ENCODE peak calls at places on chromosomes 16 and 17, in five cellular contexts. One of them, this sample, is unnamed.

GRCh38 chr17:1957037-1957436 is 68.1 kb downstream of the RTN4RL1 start:
- DNase-seq in tibial artery: no peak
- DNase-seq in T-helper 2 cell: no peak
- DNase-seq in ELF-1: no peak
- DNase-seq in GM12865: no peak
- DNase-seq in this sample: no peak

GRCh38 chr17:30961213-30962188 is 9.3 kb upstream of the RNF135 start:
- DNase-seq in tibial artery: no peak
- DNase-seq in T-helper 2 cell: no peak
- DNase-seq in ELF-1: no peak
- DNase-seq in GM12865: peak
- DNase-seq in this sample: no peak

GRCh38 chr17:46192211-46192483 is 1.1 kb downstream of the KANSL1 start:
- DNase-seq in tibial artery: no peak
- DNase-seq in T-helper 2 cell: no peak
- DNase-seq in ELF-1: no peak
- DNase-seq in GM12865: no peak
- DNase-seq in this sample: no peak

GRCh38 chr17:49575524-49576120 is at the start of gene NXPH3:
- DNase-seq in tibial artery: peak
- DNase-seq in T-helper 2 cell: peak
- DNase-seq in ELF-1: peak
- DNase-seq in GM12865: peak
- DNase-seq in this sample: peak

GRCh38 chr16:626787-627457 is 3.9 kb upstream of the WFIKKN1 start:
- DNase-seq in tibial artery: no peak
- DNase-seq in T-helper 2 cell: no peak
- DNase-seq in ELF-1: no peak
- DNase-seq in GM12865: no peak
- DNase-seq in this sample: no peak

GRCh38 chr17:18143044-18143936 is 34.7 kb downstream of the MYO15A start:
- DNase-seq in tibial artery: no peak
- DNase-seq in T-helper 2 cell: no peak
- DNase-seq in ELF-1: peak
- DNase-seq in GM12865: peak
- DNase-seq in this sample: no peak

GRCh38 chr17:557371-557770 is 157.3 kb downstream of the VPS53 start:
- DNase-seq in tibial artery: no peak
- DNase-seq in T-helper 2 cell: no peak
- DNase-seq in ELF-1: no peak
- DNase-seq in GM12865: no peak
- DNase-seq in this sample: no peak

GRCh38 chr16:15607700-15608396 is 35.1 kb downstream of the MARF1 start:
- DNase-seq in tibial artery: peak
- DNase-seq in T-helper 2 cell: no peak
- DNase-seq in ELF-1: no peak
- DNase-seq in GM12865: no peak
- DNase-seq in this sample: no peak

GRCh38 chr17:40727447-40728231 is 24.1 kb upstream of the KRT24 start:
- DNase-seq in tibial artery: no peak
- DNase-seq in T-helper 2 cell: no peak
- DNase-seq in ELF-1: no peak
- DNase-seq in GM12865: peak
- DNase-seq in this sample: no peak

GRCh38 chr17:50833396-50834125 is 1.8 kb upstream of the WFIKKN2 start:
- DNase-seq in tibial artery: no peak
- DNase-seq in T-helper 2 cell: no peak
- DNase-seq in ELF-1: no peak
- DNase-seq in GM12865: no peak
- DNase-seq in this sample: no peak

GRCh38 chr16:67923414-67924127 is 8.1 kb downstream of the CTRL start:
- DNase-seq in tibial artery: no peak
- DNase-seq in T-helper 2 cell: no peak
- DNase-seq in ELF-1: no peak
- DNase-seq in GM12865: no peak
- DNase-seq in this sample: no peak

GRCh38 chr16:89337965-89338364 is 120.5 kb downstream of the ZNF778 start:
- DNase-seq in tibial artery: no peak
- DNase-seq in T-helper 2 cell: no peak
- DNase-seq in ELF-1: no peak
- DNase-seq in GM12865: no peak
- DNase-seq in this sample: no peak

GRCh38 chr17:15482476-15482875 is 15.1 kb upstream of the CDRT4 start:
- DNase-seq in tibial artery: no peak
- DNase-seq in T-helper 2 cell: no peak
- DNase-seq in ELF-1: no peak
- DNase-seq in GM12865: no peak
- DNase-seq in this sample: no peak

GRCh38 chr17:51638909-51639308 is 378.6 kb downstream of the UTP18 start:
- DNase-seq in tibial artery: no peak
- DNase-seq in T-helper 2 cell: no peak
- DNase-seq in ELF-1: no peak
- DNase-seq in GM12865: no peak
- DNase-seq in this sample: no peak

GRCh38 chr17:72152392-72152727 is 31.5 kb downstream of the SOX9 start:
- DNase-seq in tibial artery: no peak
- DNase-seq in T-helper 2 cell: no peak
- DNase-seq in ELF-1: no peak
- DNase-seq in GM12865: no peak
- DNase-seq in this sample: no peak

GRCh38 chr16:7037491-7037890 is 295.2 kb upstream of the RBFOX1 start:
- DNase-seq in tibial artery: no peak
- DNase-seq in T-helper 2 cell: no peak
- DNase-seq in ELF-1: no peak
- DNase-seq in GM12865: no peak
- DNase-seq in this sample: no peak

GRCh38 chr16:50675686-50676610 is 5.2 kb downstream of the SNX20 start:
- DNase-seq in tibial artery: no peak
- DNase-seq in T-helper 2 cell: no peak
- DNase-seq in ELF-1: no peak
- DNase-seq in GM12865: no peak
- DNase-seq in this sample: no peak

GRCh38 chr16:4991754-4992153 is 33.6 kb downstream of the SEC14L5 start:
- DNase-seq in tibial artery: no peak
- DNase-seq in T-helper 2 cell: no peak
- DNase-seq in ELF-1: no peak
- DNase-seq in GM12865: no peak
- DNase-seq in this sample: no peak

This sample was measured in colonic mucosa.